ENCODE peak calls at places on chromosomes 6 and 20, in four cellular contexts. F is activated naive CD4-positive, alpha-beta T cell treated with Interleukin-2 at 50 U/mL for 16 hours; A is activated T-helper 2 cell treated with anti-CD3 and anti-CD28 coated beads, Interferon-gamma antibody, Interleukin-2, Interleukin-4, amounts not matched to agents 10 μg/mL and 5 μg/mL and 100 μg/mL, durations not matched to agents 14 hours and 24 hours and 36 hours; Y is lung. G is an unnamed sample.

GRCh38 chr6:129138739-129139405 is 255.9 kb downstream of the LAMA2 start:
- DNase-seq in Y (no peak), A (no peak), F (no peak), G (no peak)

GRCh38 chr20:62426678-62427077 is 661 bp downstream of the RBBP8NL start:
- DNase-seq in F (no peak), A (no peak), Y (no peak), G (no peak)

GRCh38 chr20:6178537-6178936 is 55.7 kb upstream of the FERMT1 start:
- DNase-seq in A (no peak), F (no peak), Y (no peak), G (no peak)

GRCh38 chr6:39068391-39068790 is 19.8 kb downstream of the GLP1R start:
- DNase-seq in F (no peak), Y (no peak), A (no peak), G (no peak)

GRCh38 chr6:159042003-159042823 is 2.6 kb downstream of the TAGAP start:
- DNase-seq in A (peak), F (peak), Y (peak), G (peak)

GRCh38 chr6:40956871-40957270 is 82.2 kb downstream of the UNC5CL start:
- DNase-seq in A (no peak), Y (no peak), F (no peak), G (no peak)

GRCh38 chr6:146913842-146914562 is 290.2 kb upstream of the STXBP5 start:
- DNase-seq in A (no peak), Y (peak), F (no peak), G (no peak)

GRCh38 chr20:40160151-40160550 is 528.9 kb downstream of the MAFB start:
- DNase-seq in Y (peak), A (no peak), F (no peak), G (no peak)

GRCh38 chr6:51472745-51473483 is 614.5 kb downstream of the PKHD1 start:
- DNase-seq in A (no peak), Y (no peak), F (no peak), G (no peak)

GRCh38 chr20:60060593-60060992 is 102.4 kb downstream of the CDH26 start:
- DNase-seq in Y (no peak), F (no peak), A (no peak), G (no peak)

GRCh38 chr6:167996424-167997199 is 859 bp upstream of the KIF25 start:
- DNase-seq in Y (peak), F (no peak), A (no peak), G (no peak)

GRCh38 chr6:169452117-169452868 is 198.6 kb upstream of the THBS2 start:
- DNase-seq in Y (no peak), F (no peak), A (no peak), G (no peak)

GRCh38 chr6:11412616-11413015 is 124.9 kb upstream of the TMEM170B start:
- DNase-seq in A (no peak), Y (no peak), F (no peak), G (no peak)

GRCh38 chr6:168504366-168504765 is 63.4 kb downstream of the SMOC2 start:
- DNase-seq in F (no peak), A (no peak), Y (no peak), G (no peak)

GRCh38 chr6:140077712-140078551 is 703.5 kb upstream of the CITED2 start:
- DNase-seq in A (no peak), F (no peak), Y (no peak), G (no peak)

GRCh38 chr6:62615366-62616015 is 329.5 kb upstream of the KHDRBS2 start:
- DNase-seq in Y (peak), F (no peak), A (no peak), G (no peak)

GRCh38 chr6:135423649-135424128 is 73.9 kb downstream of the AHI1 start:
- DNase-seq in F (no peak), Y (no peak), A (no peak), G (no peak)

GRCh38 chr20:19451591-19452295 is 239.3 kb downstream of the SLC24A3 start:
- DNase-seq in F (no peak), A (no peak), Y (no peak), G (no peak)

GRCh38 chr6:99333068-99333467 is 16.4 kb downstream of the FAXC start:
- DNase-seq in A (no peak), Y (no peak), F (no peak), G (no peak)